ENCODE peak calls at places on chromosomes 1 and 21, in eight cellular contexts. One of them, this sample, is unnamed.

GRCh38 chr21:40019076-40019475 is 151.8 kb downstream of the PCP4 start:
- DNase-seq in fibroblast of lung: no peak
- DNase-seq in psoas muscle: no peak
- DNase-seq in heart left ventricle: no peak
- DNase-seq in lower leg skin: peak; percentile 18
- DNase-seq in AG09309: no peak
- DNase-seq in AG04450: no peak
- DNase-seq in CD8-positive, alpha-beta T cell: no peak
- DNase-seq in this sample: no peak

GRCh38 chr1:8197493-8198282 is 120.2 kb upstream of the SLC45A1 start:
- DNase-seq in fibroblast of lung: peak; percentile 99
- DNase-seq in psoas muscle: peak; percentile 64
- DNase-seq in heart left ventricle: peak; percentile 72
- DNase-seq in lower leg skin: no peak
- DNase-seq in AG09309: peak; percentile 75
- DNase-seq in AG04450: peak; percentile 91
- DNase-seq in CD8-positive, alpha-beta T cell: no peak
- DNase-seq in this sample: peak; percentile 89

GRCh38 chr1:215022204-215022603 is 60.3 kb upstream of the KCNK2 start:
- DNase-seq in fibroblast of lung: no peak
- DNase-seq in psoas muscle: no peak
- DNase-seq in heart left ventricle: no peak
- DNase-seq in lower leg skin: no peak
- DNase-seq in AG09309: no peak
- DNase-seq in AG04450: no peak
- DNase-seq in CD8-positive, alpha-beta T cell: no peak
- DNase-seq in this sample: no peak

GRCh38 chr1:58899581-58900271 is 115.9 kb upstream of the JUN start:
- DNase-seq in fibroblast of lung: no peak
- DNase-seq in psoas muscle: no peak
- DNase-seq in heart left ventricle: no peak
- DNase-seq in lower leg skin: no peak
- DNase-seq in AG09309: no peak
- DNase-seq in AG04450: no peak
- DNase-seq in CD8-positive, alpha-beta T cell: no peak
- DNase-seq in this sample: no peak

GRCh38 chr1:11888206-11888876 is 29.6 kb upstream of the NPPB start:
- DNase-seq in fibroblast of lung: no peak
- DNase-seq in psoas muscle: no peak
- DNase-seq in heart left ventricle: peak; percentile 53
- DNase-seq in lower leg skin: no peak
- DNase-seq in AG09309: no peak
- DNase-seq in AG04450: no peak
- DNase-seq in CD8-positive, alpha-beta T cell: no peak
- DNase-seq in this sample: no peak

GRCh38 chr1:234154320-234155251 is 218.7 kb upstream of the COA6 start:
- DNase-seq in fibroblast of lung: peak; percentile 77
- DNase-seq in psoas muscle: no peak
- DNase-seq in heart left ventricle: no peak
- DNase-seq in lower leg skin: no peak
- DNase-seq in AG09309: peak; percentile 40
- DNase-seq in AG04450: peak; percentile 48
- DNase-seq in CD8-positive, alpha-beta T cell: no peak
- DNase-seq in this sample: peak; percentile 33

GRCh38 chr21:34530264-34530663 is 18.3 kb upstream of the KCNE1 start:
- DNase-seq in fibroblast of lung: peak; percentile 93
- DNase-seq in psoas muscle: no peak
- DNase-seq in heart left ventricle: no peak
- DNase-seq in lower leg skin: no peak
- DNase-seq in AG09309: no peak
- DNase-seq in AG04450: no peak
- DNase-seq in CD8-positive, alpha-beta T cell: no peak
- DNase-seq in this sample: peak; percentile 84

GRCh38 chr1:118986839-118987430 is 1.2 kb downstream of the TBX15 start:
- DNase-seq in fibroblast of lung: no peak
- DNase-seq in psoas muscle: peak; percentile 71
- DNase-seq in heart left ventricle: no peak
- DNase-seq in lower leg skin: no peak
- DNase-seq in AG09309: no peak
- DNase-seq in AG04450: no peak
- DNase-seq in CD8-positive, alpha-beta T cell: no peak
- DNase-seq in this sample: no peak

GRCh38 chr1:231628207-231628876 is 1.8 kb downstream of the DISC1 start:
- DNase-seq in fibroblast of lung: no peak
- DNase-seq in psoas muscle: no peak
- DNase-seq in heart left ventricle: no peak
- DNase-seq in lower leg skin: no peak
- DNase-seq in AG09309: no peak
- DNase-seq in AG04450: no peak
- DNase-seq in CD8-positive, alpha-beta T cell: peak; percentile 61
- DNase-seq in this sample: no peak

GRCh38 chr1:186615332-186615731 is 64.9 kb downstream of the PTGS2 start:
- DNase-seq in fibroblast of lung: no peak
- DNase-seq in psoas muscle: no peak
- DNase-seq in heart left ventricle: no peak
- DNase-seq in lower leg skin: no peak
- DNase-seq in AG09309: no peak
- DNase-seq in AG04450: no peak
- DNase-seq in CD8-positive, alpha-beta T cell: no peak
- DNase-seq in this sample: no peak

GRCh38 chr1:192747305-192747704 is 61.5 kb upstream of the RGS2 start:
- DNase-seq in fibroblast of lung: peak; percentile 66
- DNase-seq in psoas muscle: no peak
- DNase-seq in heart left ventricle: no peak
- DNase-seq in lower leg skin: no peak
- DNase-seq in AG09309: peak; percentile 44
- DNase-seq in AG04450: no peak
- DNase-seq in CD8-positive, alpha-beta T cell: no peak
- DNase-seq in this sample: peak; percentile 54

GRCh38 chr21:31733521-31734149 is 1.7 kb upstream of the SCAF4 start:
- DNase-seq in fibroblast of lung: no peak
- DNase-seq in psoas muscle: no peak
- DNase-seq in heart left ventricle: no peak
- DNase-seq in lower leg skin: no peak
- DNase-seq in AG09309: no peak
- DNase-seq in AG04450: no peak
- DNase-seq in CD8-positive, alpha-beta T cell: no peak
- DNase-seq in this sample: no peak

GRCh38 chr1:154788886-154789285 is 81.2 kb downstream of the KCNN3 start:
- DNase-seq in fibroblast of lung: no peak
- DNase-seq in psoas muscle: no peak
- DNase-seq in heart left ventricle: no peak
- DNase-seq in lower leg skin: no peak
- DNase-seq in AG09309: no peak
- DNase-seq in AG04450: no peak
- DNase-seq in CD8-positive, alpha-beta T cell: no peak
- DNase-seq in this sample: no peak

GRCh38 chr21:26177187-26177586 is 6.6 kb upstream of the APP start:
- DNase-seq in fibroblast of lung: peak; percentile 62
- DNase-seq in psoas muscle: no peak
- DNase-seq in heart left ventricle: peak; percentile 29
- DNase-seq in lower leg skin: no peak
- DNase-seq in AG09309: no peak
- DNase-seq in AG04450: no peak
- DNase-seq in CD8-positive, alpha-beta T cell: no peak
- DNase-seq in this sample: peak; percentile 29

GRCh38 chr1:24300971-24301370 is 18.2 kb upstream of the GRHL3 start:
- DNase-seq in fibroblast of lung: no peak
- DNase-seq in psoas muscle: no peak
- DNase-seq in heart left ventricle: no peak
- DNase-seq in lower leg skin: peak; percentile 84
- DNase-seq in AG09309: no peak
- DNase-seq in AG04450: no peak
- DNase-seq in CD8-positive, alpha-beta T cell: no peak
- DNase-seq in this sample: no peak

DNA sequence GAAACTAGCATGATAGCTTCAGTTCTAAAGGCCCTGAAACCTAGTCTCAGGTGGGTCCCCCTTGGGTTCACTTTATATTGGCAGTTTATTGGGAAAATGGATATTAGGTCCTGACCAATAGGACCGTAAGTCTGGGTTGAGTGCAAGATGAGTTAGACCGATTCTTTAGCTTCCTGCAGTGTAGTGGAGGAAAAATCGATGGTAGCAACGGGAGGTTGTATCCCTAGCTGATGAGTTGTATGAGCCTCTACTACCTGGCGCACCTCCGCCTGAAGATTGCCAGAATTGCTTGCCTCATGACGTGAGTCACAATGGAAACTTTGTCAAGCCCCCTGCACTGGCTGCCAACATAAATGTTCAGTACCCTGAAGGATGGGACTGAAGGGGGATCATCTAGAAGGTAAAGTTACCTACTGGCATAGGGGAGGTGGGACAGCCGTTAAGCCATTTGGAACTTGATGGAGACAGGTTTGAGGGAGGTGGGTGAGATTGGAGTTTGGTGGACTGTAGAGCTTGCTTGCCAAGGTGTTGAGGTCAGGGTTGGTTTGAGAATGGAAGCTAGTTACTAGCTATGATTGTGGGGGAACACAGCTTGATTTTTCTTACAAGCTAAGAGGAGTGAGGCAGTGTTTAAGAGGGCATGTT is 4.0 kb downstream of the RCC1 start:
- DNase-seq in fibroblast of lung: peak; percentile 53
- DNase-seq in psoas muscle: no peak
- DNase-seq in heart left ventricle: no peak
- DNase-seq in lower leg skin: no peak
- DNase-seq in AG09309: no peak
- DNase-seq in AG04450: no peak
- DNase-seq in CD8-positive, alpha-beta T cell: peak; percentile 37
- DNase-seq in this sample: no peak
- H3K4me3 ChIP-seq in fibroblast of lung: peak overlapping the region; percentile 84
- H3K4me3 ChIP-seq in psoas muscle: peak overlapping the region; percentile 83
- H3K4me3 ChIP-seq in heart left ventricle: no peak overlapping the region
- H3K4me3 ChIP-seq in lower leg skin: no peak overlapping the region
- H3K4me3 ChIP-seq in AG09309: peak overlapping the region; percentile 2
- H3K4me3 ChIP-seq in AG04450: peak overlapping the region; percentile 95
- H3K4me3 ChIP-seq in CD8-positive, alpha-beta T cell: peak overlapping the region; percentile 16
- H3K4me3 ChIP-seq in this sample: no peak overlapping the region

GRCh38 chr1:81305997-81306452 is 494.7 kb upstream of the ADGRL2 start:
- DNase-seq in fibroblast of lung: peak; percentile 59
- DNase-seq in psoas muscle: no peak
- DNase-seq in heart left ventricle: peak; percentile 30
- DNase-seq in lower leg skin: no peak
- DNase-seq in AG09309: no peak
- DNase-seq in AG04450: peak; percentile 21
- DNase-seq in CD8-positive, alpha-beta T cell: no peak
- DNase-seq in this sample: peak; percentile 33
- H3K4me3 ChIP-seq in fibroblast of lung: peak overlapping the region; percentile 57
- H3K4me3 ChIP-seq in psoas muscle: peak overlapping the region; percentile 61
- H3K4me3 ChIP-seq in heart left ventricle: peak overlapping the region; percentile 48
- H3K4me3 ChIP-seq in lower leg skin: no peak overlapping the region
- H3K4me3 ChIP-seq in AG09309: peak overlapping the region; percentile 14
- H3K4me3 ChIP-seq in AG04450: peak overlapping the region; percentile 61
- H3K4me3 ChIP-seq in CD8-positive, alpha-beta T cell: no peak overlapping the region
- H3K4me3 ChIP-seq in this sample: peak overlapping the region; percentile 51

GRCh38 chr1:65149391-65149729 is 1.4 kb downstream of the AK4 start:
- DNase-seq in fibroblast of lung: no peak
- DNase-seq in psoas muscle: no peak
- DNase-seq in heart left ventricle: no peak
- DNase-seq in lower leg skin: no peak
- DNase-seq in AG09309: no peak
- DNase-seq in AG04450: no peak
- DNase-seq in CD8-positive, alpha-beta T cell: no peak
- DNase-seq in this sample: no peak

GRCh38 chr1:65150583-65151263 is 2.7 kb downstream of the AK4 start:
- DNase-seq in fibroblast of lung: no peak
- DNase-seq in psoas muscle: no peak
- DNase-seq in heart left ventricle: no peak
- DNase-seq in lower leg skin: peak; percentile 58
- DNase-seq in AG09309: no peak
- DNase-seq in AG04450: no peak
- DNase-seq in CD8-positive, alpha-beta T cell: no peak
- DNase-seq in this sample: no peak

GRCh38 chr1:65153635-65154034 is 5.6 kb downstream of the AK4 start:
- DNase-seq in fibroblast of lung: no peak
- DNase-seq in psoas muscle: no peak
- DNase-seq in heart left ventricle: no peak
- DNase-seq in lower leg skin: peak; percentile 48
- DNase-seq in AG09309: no peak
- DNase-seq in AG04450: no peak
- DNase-seq in CD8-positive, alpha-beta T cell: no peak
- DNase-seq in this sample: no peak

GRCh38 chr1:65149753-65150463 is 1.9 kb downstream of the AK4 start:
- DNase-seq in fibroblast of lung: no peak
- DNase-seq in psoas muscle: no peak
- DNase-seq in heart left ventricle: no peak
- DNase-seq in lower leg skin: peak; percentile 29
- DNase-seq in AG09309: no peak
- DNase-seq in AG04450: no peak
- DNase-seq in CD8-positive, alpha-beta T cell: no peak
- DNase-seq in this sample: no peak

DNA sequence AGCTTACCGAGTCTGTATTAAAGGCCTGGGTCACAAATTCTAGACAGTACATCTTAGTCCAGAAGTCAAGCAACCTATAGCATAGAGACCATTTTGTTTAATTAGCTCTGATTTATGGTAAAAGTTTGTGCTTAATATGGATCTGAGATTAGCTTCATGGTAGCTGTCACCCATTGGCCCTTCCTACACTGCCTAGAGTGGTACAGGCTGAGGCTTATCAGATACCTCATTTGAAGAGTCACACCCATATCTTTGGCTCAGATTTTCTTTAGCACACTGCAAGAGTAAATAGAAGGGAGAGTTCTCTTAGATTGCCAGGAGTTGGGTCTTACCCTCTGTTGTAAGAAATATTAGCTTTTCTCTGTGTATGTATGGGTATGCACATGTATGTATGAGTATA is 3.6 kb downstream of the AK4 start:
- DNase-seq in fibroblast of lung: no peak
- DNase-seq in psoas muscle: no peak
- DNase-seq in heart left ventricle: no peak
- DNase-seq in lower leg skin: no peak
- DNase-seq in AG09309: no peak
- DNase-seq in AG04450: no peak
- DNase-seq in CD8-positive, alpha-beta T cell: no peak
- DNase-seq in this sample: no peak
- H3K4me3 ChIP-seq in fibroblast of lung: no peak overlapping the region
- H3K4me3 ChIP-seq in psoas muscle: no peak overlapping the region
- H3K4me3 ChIP-seq in heart left ventricle: no peak overlapping the region
- H3K4me3 ChIP-seq in lower leg skin: no peak overlapping the region
- H3K4me3 ChIP-seq in AG09309: no peak overlapping the region
- H3K4me3 ChIP-seq in AG04450: no peak overlapping the region
- H3K4me3 ChIP-seq in CD8-positive, alpha-beta T cell: no peak overlapping the region
- H3K4me3 ChIP-seq in this sample: no peak overlapping the region

GRCh38 chr21:35945089-35945671 is 115.1 kb downstream of the SETD4 start:
- DNase-seq in fibroblast of lung: no peak
- DNase-seq in psoas muscle: no peak
- DNase-seq in heart left ventricle: no peak
- DNase-seq in lower leg skin: no peak
- DNase-seq in AG09309: no peak
- DNase-seq in AG04450: no peak
- DNase-seq in CD8-positive, alpha-beta T cell: no peak
- DNase-seq in this sample: no peak

GRCh38 chr21:35942211-35943144 is 117.8 kb downstream of the SETD4 start:
- DNase-seq in fibroblast of lung: no peak
- DNase-seq in psoas muscle: no peak
- DNase-seq in heart left ventricle: no peak
- DNase-seq in lower leg skin: no peak
- DNase-seq in AG09309: no peak
- DNase-seq in AG04450: no peak
- DNase-seq in CD8-positive, alpha-beta T cell: no peak
- DNase-seq in this sample: no peak

GRCh38 chr21:35943752-35944151 is 116.6 kb downstream of the SETD4 start:
- DNase-seq in fibroblast of lung: no peak
- DNase-seq in psoas muscle: no peak
- DNase-seq in heart left ventricle: no peak
- DNase-seq in lower leg skin: no peak
- DNase-seq in AG09309: no peak
- DNase-seq in AG04450: no peak
- DNase-seq in CD8-positive, alpha-beta T cell: no peak
- DNase-seq in this sample: no peak

GRCh38 chr21:35940074-35940927 is 120.0 kb downstream of the SETD4 start:
- DNase-seq in fibroblast of lung: peak; percentile 73
- DNase-seq in psoas muscle: peak; percentile 49
- DNase-seq in heart left ventricle: peak; percentile 42
- DNase-seq in lower leg skin: no peak
- DNase-seq in AG09309: peak; percentile 57
- DNase-seq in AG04450: peak; percentile 57
- DNase-seq in CD8-positive, alpha-beta T cell: no peak
- DNase-seq in this sample: peak; percentile 54
- H3K4me3 ChIP-seq in fibroblast of lung: no peak overlapping the region
- H3K4me3 ChIP-seq in psoas muscle: peak overlapping the region; percentile 40
- H3K4me3 ChIP-seq in heart left ventricle: no peak overlapping the region
- H3K4me3 ChIP-seq in lower leg skin: no peak overlapping the region
- H3K4me3 ChIP-seq in AG09309: no peak overlapping the region
- H3K4me3 ChIP-seq in AG04450: no peak overlapping the region
- H3K4me3 ChIP-seq in CD8-positive, alpha-beta T cell: no peak overlapping the region
- H3K4me3 ChIP-seq in this sample: no peak overlapping the region